ENCODE peak calls at places on chromosomes 7 and 10, in ten cellular contexts. Q, K, M, Y, R, D, T, O, N and W are unnamed samples.
A peak's percentile ranks its signal among the peaks of the same experiment; 100 is the strongest.

GRCh38 chr10:86971146-86971991 is 3.1 kb downstream of the ADIRF start:
- DNase-seq in Y (peak; percentile 76), N (peak; percentile 97), O (peak; percentile 79), K (peak; percentile 96), M (peak; percentile 96), D (peak; percentile 89), T (peak; percentile 89), R (peak; percentile 94), Q (peak; percentile 96), W (peak; percentile 85)

GRCh38 chr10:89481662-89482061 is 53.7 kb downstream of the SLC16A12 start:
- DNase-seq in Y (no peak), O (no peak), T (peak; percentile 63), N (no peak), R (no peak), M (no peak), K (no peak), D (no peak), Q (no peak), W (no peak)

GRCh38 chr10:44761076-44761475 is 150.1 kb upstream of the TMEM72 start:
- DNase-seq in K (no peak), D (no peak), Y (no peak), Q (no peak), O (no peak), R (no peak), N (no peak), T (no peak), M (no peak), W (no peak)

GRCh38 chr7:31192996-31193395 is 140.9 kb downstream of the ADCYAP1R1 start:
- DNase-seq in Q (peak; percentile 65), T (peak; percentile 52), K (peak; percentile 67), M (no peak), Y (peak; percentile 94), N (no peak), D (peak; percentile 54), R (no peak), O (peak; percentile 80), W (no peak)

GRCh38 chr7:44431091-44431608 is 59.3 kb downstream of the NUDCD3 start:
- DNase-seq in M (no peak), Y (peak; percentile 69), K (no peak), Q (no peak), O (peak; percentile 36), N (no peak), D (no peak), R (no peak), T (no peak), W (peak; percentile 66)

GRCh38 chr7:111835066-111835465 is 272.8 kb upstream of the IMMP2L start:
- DNase-seq in R (no peak), Y (no peak), M (no peak), T (peak; percentile 63), O (no peak), D (no peak), N (no peak), Q (no peak), K (no peak), W (no peak)

GRCh38 chr10:11515596-11516418 is 95.6 kb downstream of the USP6NL start:
- DNase-seq in O (peak; percentile 66), R (peak; percentile 43), Y (peak; percentile 74), T (peak; percentile 56), D (no peak), N (no peak), Q (no peak), M (no peak), K (no peak), W (peak; percentile 31)

GRCh38 chr7:77393261-77393660 is 22.9 kb downstream of the GSAP start:
- DNase-seq in T (peak; percentile 100), Y (no peak), N (no peak), K (no peak), R (no peak), M (no peak), O (no peak), Q (no peak), D (no peak), W (no peak)

GRCh38 chr7:29194206-29194593 is 375 bp upstream of the CHN2 start:
- DNase-seq in O (peak; percentile 42), Y (peak; percentile 62), R (no peak), D (peak; percentile 25), Q (no peak), N (peak; percentile 62), M (peak; percentile 67), T (no peak), K (no peak), W (no peak)

GRCh38 chr7:50782376-50783208 is at the start of gene GRB10:
- DNase-seq in R (peak; percentile 46), K (peak; percentile 39), O (peak; percentile 71), M (peak; percentile 75), Y (peak; percentile 92), D (peak; percentile 48), N (no peak), Q (peak; percentile 65), T (no peak), W (no peak)

GRCh38 chr7:134313543-134313942 is 3.2 kb downstream of the SLC35B4 start:
- DNase-seq in Y (no peak), N (no peak), K (no peak), Q (no peak), R (no peak), D (no peak), M (no peak), O (no peak), T (no peak), W (no peak)

GRCh38 chr7:134316539-134317344 is at the start of gene SLC35B4:
- DNase-seq in Q (peak; percentile 98), N (peak; percentile 97), O (peak; percentile 98), K (peak; percentile 96), D (peak; percentile 96), M (peak; percentile 98), T (peak; percentile 96), Y (peak; percentile 99), R (peak; percentile 95), W (peak; percentile 97)

GRCh38 chr7:134317434-134317833 is 704 bp upstream of the SLC35B4 start:
- DNase-seq in M (no peak), D (no peak), Q (no peak), Y (no peak), T (no peak), O (no peak), N (no peak), K (no peak), R (no peak), W (no peak)

GRCh38 chr7:134318443-134318842 is 1.7 kb upstream of the SLC35B4 start:
- DNase-seq in T (no peak), D (no peak), Y (no peak), M (no peak), R (no peak), N (no peak), O (no peak), Q (no peak), K (no peak), W (no peak)

DNA sequence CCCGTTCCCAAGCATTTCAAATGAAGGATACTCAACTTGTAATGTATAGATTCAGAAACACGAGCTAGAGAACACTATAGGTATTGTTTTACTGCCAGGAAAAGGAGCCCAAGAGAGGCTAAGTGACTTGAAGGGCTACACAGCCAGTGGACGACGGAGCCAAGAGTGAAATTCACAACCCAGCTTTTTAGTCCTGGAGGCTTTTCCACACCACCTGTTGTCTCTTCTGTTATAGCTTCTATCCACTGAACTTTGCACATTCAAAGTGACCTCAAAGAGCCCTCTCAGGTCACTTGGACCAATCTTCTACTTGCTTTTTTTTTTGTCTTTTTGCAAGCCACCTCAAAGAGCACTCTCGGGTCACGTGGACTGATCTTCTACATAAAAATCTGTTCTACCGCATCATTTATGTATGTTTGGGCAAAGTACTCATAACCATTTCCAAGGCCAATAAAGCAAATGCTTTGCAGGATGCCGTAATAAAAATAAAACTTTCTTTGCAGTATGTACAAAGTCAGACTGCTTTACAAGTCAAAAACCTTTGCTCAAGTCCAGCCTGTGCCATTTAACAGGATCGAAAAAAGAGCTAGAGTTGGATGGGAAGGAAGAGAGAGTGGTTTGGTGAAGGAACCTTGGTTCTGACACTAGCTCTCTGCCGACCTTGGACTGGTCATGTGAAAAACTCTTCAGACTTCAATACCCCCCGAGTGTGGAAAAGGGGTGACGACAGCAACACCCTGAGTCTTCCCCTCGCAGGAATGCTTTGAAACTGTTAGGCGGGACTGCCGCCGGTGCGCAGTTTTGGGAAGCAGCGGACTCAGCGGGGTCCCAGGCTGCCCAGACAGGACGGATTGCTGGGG is 821 bp downstream of the SLC35B4 start:
- DNase-seq in Q (no peak), N (no peak), D (no peak), T (peak; percentile 22), R (peak; percentile 14), M (no peak), Y (peak; percentile 60), K (no peak), O (no peak), W (no peak)
- TF ChIP-seq CTCF in Q (no peak), N (no peak), D (no peak), T (no peak), R (no peak), M (no peak), Y (no peak), K (no peak), O (no peak), W (no peak)

DNA sequence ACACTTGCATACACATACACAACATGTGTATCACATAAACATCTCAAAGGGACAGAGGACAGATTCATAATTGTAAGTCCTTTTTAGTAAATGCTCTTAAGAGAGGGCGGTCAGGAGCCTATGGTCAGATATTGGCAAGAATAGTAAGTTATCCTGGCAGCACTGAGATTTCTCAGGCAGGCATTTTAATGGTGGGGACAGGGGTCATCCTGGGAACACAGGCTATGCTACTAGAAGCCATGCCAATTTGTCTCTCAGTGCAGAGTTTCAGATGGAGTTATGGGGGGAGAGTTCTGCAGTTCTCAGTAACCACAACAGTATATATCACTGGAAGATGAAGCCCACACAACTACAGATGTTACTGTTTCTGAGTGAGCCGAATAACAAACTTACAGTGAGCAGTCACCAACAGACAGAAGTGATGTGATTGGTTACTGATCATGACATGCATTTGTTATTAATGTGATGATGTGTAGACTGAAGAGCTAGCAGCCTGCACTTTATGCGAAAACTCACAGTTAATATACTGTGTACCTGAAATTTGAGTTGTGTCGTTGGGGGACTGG is 16.4 kb downstream of the ZNF487 start:
- DNase-seq in N (no peak), R (no peak), Q (no peak), K (no peak), T (no peak), D (no peak), M (no peak), O (no peak), Y (no peak), W (no peak)
- H3K4me1 ChIP-seq in N (peaks cover 39% of the 10 kb centered on the region), R (no peaks in the 10 kb centered on the region), Q (peaks cover 17% of the 10 kb centered on the region), K (peaks cover 11% of the 10 kb centered on the region), T (peaks cover 37% of the 10 kb centered on the region), D (no peaks in the 10 kb centered on the region), M (peaks cover 11% of the 10 kb centered on the region), O (peaks cover 6% of the 10 kb centered on the region), Y (peaks cover 10% of the 10 kb centered on the region), W (peaks cover 13% of the 10 kb centered on the region)

DNA sequence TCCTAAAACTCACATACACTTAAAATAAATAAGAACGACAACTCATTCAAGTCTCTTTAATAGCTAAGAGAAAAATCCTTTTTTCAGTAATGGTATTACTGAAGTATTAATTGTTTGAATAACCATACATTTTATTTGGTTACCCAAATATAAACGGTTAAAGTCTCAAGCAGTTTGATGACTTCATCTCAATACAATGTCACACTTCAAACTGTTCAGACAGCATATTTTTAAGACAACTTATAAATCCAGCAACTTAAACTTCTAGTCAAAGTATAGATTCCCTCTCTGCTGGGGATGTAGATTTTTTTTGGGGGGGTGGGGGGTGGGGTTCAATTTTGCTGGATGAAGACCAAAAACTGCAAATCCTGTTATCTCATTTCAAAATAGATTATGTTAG is 42.0 kb downstream of the GNA12 start:
- DNase-seq in Y (no peak), T (no peak), R (no peak), N (no peak), D (no peak), M (no peak), O (no peak), K (no peak), Q (no peak), W (no peak)
- H3K4me3 ChIP-seq in Y (no peak overlapping the region), T (peak overlapping the region; percentile 11), R (no peak overlapping the region), N (no peak overlapping the region), D (no peak overlapping the region), M (no peak overlapping the region), O (no peak overlapping the region), K (no peak overlapping the region), Q (no peak overlapping the region), W (no peak overlapping the region)

GRCh38 chr7:69598487-69599148 is 343 bp downstream of the AUTS2 start:
- DNase-seq in R (peak; percentile 48), D (peak; percentile 35), K (peak; percentile 21), T (peak; percentile 4), Y (peak; percentile 58), N (peak; percentile 66), Q (peak; percentile 62), M (peak; percentile 76), O (no peak), W (no peak)
- TF ChIP-seq CTCF in R (no peak), D (no peak), K (no peak), T (no peak), Y (no peak), N (no peak), Q (no peak), M (no peak), O (no peak), W (no peak)